ENCODE peak calls at places on chromosomes 16 and 17, in ten cellular contexts. K is erythroblast; M is stimulated activated effector memory CD8-positive, alpha-beta T cell treated with anti-CD3 and anti-CD28 coated beads, Interleukin-12 subunit alpha, Interleukin-12 subunit beta, amount 100 ng/mL, for 72 hours; B is NCI-H1436; D is fibroblast of gingiva; J is EL; G is stimulated activated CD8-positive, alpha-beta memory T cell treated with anti-CD3 and anti-CD28 coated beads, Interleukin-7, amount 100 ng/mL, for 48 hours; C is activated CD8-positive, alpha-beta T cell treated with anti-CD3 and anti-CD28 coated beads, Interleukin-2, amount 10 ng/mL, durations not matched to agents 7 days and 5 days; V is aorta; I is cardiac septum. X is an unnamed sample.

GRCh38 chr17:73156887-73157870 is 7.6 kb upstream of the SSTR2 start:
- DNase-seq in G (no peak), J (no peak), D (no peak), C (no peak), V (no peak), K (peak), I (no peak), B (peak), M (no peak), X (no peak)

GRCh38 chr16:10180771-10181163 is 1.5 kb downstream of the GRIN2A start:
- DNase-seq in K (peak), B (no peak), V (peak), I (no peak), G (no peak), M (no peak), D (no peak), C (peak), J (peak), X (no peak)

GRCh38 chr17:41992576-41992975 is 24.7 kb downstream of the DNAJC7 start:
- DNase-seq in G (no peak), B (no peak), D (peak), J (no peak), C (no peak), M (no peak), V (no peak), I (no peak), K (no peak), X (no peak)

GRCh38 chr17:144936-145670 is 7.7 kb downstream of the SCGB1C2 start:
- DNase-seq in D (no peak), B (no peak), K (no peak), I (peak), M (peak), C (peak), J (no peak), V (peak), G (no peak), X (no peak)

GRCh38 chr17:7582401-7583252 is 1.0 kb upstream of the MPDU1 start:
- DNase-seq in G (no peak), M (peak), V (peak), B (no peak), K (no peak), D (no peak), I (no peak), J (no peak), C (no peak), X (no peak)

GRCh38 chr17:66548158-66548557 is 245.7 kb downstream of the PRKCA start:
- DNase-seq in V (no peak), J (peak), K (no peak), I (no peak), G (peak), D (no peak), B (no peak), C (peak), M (peak), X (peak)

GRCh38 chr17:50185724-50186545 is 15.5 kb downstream of the COL1A1 start:
- DNase-seq in M (no peak), V (no peak), J (no peak), I (no peak), D (peak), C (no peak), B (no peak), K (no peak), G (no peak), X (peak)

GRCh38 chr16:79261461-79261860 is 339.1 kb downstream of the MAF start:
- DNase-seq in D (no peak), K (peak), G (no peak), I (peak), M (peak), C (peak), J (no peak), B (peak), V (no peak), X (no peak)

GRCh38 chr16:63787014-63787413 is 1334.8 kb downstream of the CDH11 start:
- DNase-seq in B (no peak), K (peak), C (no peak), J (no peak), I (no peak), D (no peak), M (no peak), V (no peak), G (no peak), X (peak)

GRCh38 chr16:57305159-57305811 is 20.8 kb upstream of the PLLP start:
- DNase-seq in D (peak), M (no peak), K (no peak), J (no peak), C (no peak), V (peak), I (no peak), B (no peak), G (no peak), X (no peak)

GRCh38 chr17:31834448-31834847 is 24.6 kb downstream of the COPRS start:
- DNase-seq in J (no peak), C (peak), I (peak), B (no peak), V (no peak), D (no peak), K (no peak), M (no peak), G (no peak), X (no peak)

GRCh38 chr17:76481091-76481655 is 13.8 kb downstream of the AANAT start:
- DNase-seq in J (no peak), K (no peak), I (no peak), B (no peak), G (no peak), C (no peak), V (no peak), D (no peak), M (no peak), X (no peak)

GRCh38 chr16:57600048-57600835 is 28.2 kb upstream of the ADGRG1 start:
- DNase-seq in G (no peak), D (peak), M (no peak), K (peak), V (peak), I (no peak), J (peak), B (peak), C (peak), X (peak)

GRCh38 chr17:36034127-36034526 is 16.4 kb upstream of the CCL23 start:
- DNase-seq in I (no peak), D (no peak), B (no peak), V (no peak), G (no peak), M (no peak), J (no peak), C (no peak), K (peak), X (no peak)

GRCh38 chr16:27657811-27658210 is 107.9 kb downstream of the KATNIP start:
- DNase-seq in C (no peak), D (no peak), G (no peak), M (no peak), B (no peak), K (no peak), I (no peak), V (no peak), J (no peak), X (no peak)

GRCh38 chr17:38705523-38705802 is 390 bp downstream of the MLLT6 start:
- DNase-seq in B (no peak), V (no peak), K (peak), C (no peak), D (no peak), J (no peak), I (no peak), M (no peak), G (no peak), X (no peak)

GRCh38 chr16:68070811-68071546 is 14.2 kb upstream of the NFATC3 start:
- DNase-seq in I (no peak), D (no peak), M (no peak), K (no peak), J (no peak), V (no peak), B (no peak), C (no peak), G (no peak), X (no peak)

GRCh38 chr17:48728232-48729231 is at the start of gene HOXB13:
- DNase-seq in K (peak), B (peak), J (peak), D (peak), I (no peak), C (peak), V (peak), M (no peak), G (no peak), X (peak)

GRCh38 chr17:72730091-72730490 is 362.4 kb downstream of the SLC39A11 start:
- DNase-seq in B (no peak), C (no peak), D (no peak), V (no peak), I (no peak), G (no peak), J (no peak), M (no peak), K (peak), X (peak)

GRCh38 chr16:2174396-2175131 is 19.0 kb downstream of the TRAF7 start:
- DNase-seq in K (no peak), M (no peak), B (no peak), I (no peak), C (no peak), V (no peak), D (no peak), G (no peak), J (no peak), X (no peak)

GRCh38 chr17:31657876-31658275 is 201.2 kb downstream of the COPRS start:
- DNase-seq in B (no peak), I (no peak), D (no peak), C (no peak), G (no peak), M (no peak), K (no peak), J (no peak), V (no peak), X (no peak)

GRCh38 chr17:45428954-45429337 is 3.7 kb downstream of the ARHGAP27 start:
- DNase-seq in B (no peak), M (no peak), I (peak), G (no peak), J (no peak), D (no peak), C (no peak), K (no peak), V (peak), X (no peak)

GRCh38 chr16:72848759-72849664 is 198.9 kb downstream of the ZFHX3 start:
- DNase-seq in D (peak), J (peak), C (no peak), B (peak), M (no peak), I (peak), V (peak), G (no peak), K (no peak), X (peak)

GRCh38 chr16:86768999-86769398 is 190.7 kb downstream of the FOXL1 start:
- DNase-seq in B (no peak), M (no peak), V (peak), G (no peak), K (no peak), I (no peak), C (no peak), D (no peak), J (peak), X (peak)

GRCh38 chr16:81366316-81366932 is 51.7 kb downstream of the GAN start:
- DNase-seq in K (peak), V (no peak), G (no peak), M (no peak), C (no peak), B (peak), J (peak), D (peak), I (no peak), X (peak)

GRCh38 chr17:78736526-78737079 is 45.5 kb downstream of the CYTH1 start:
- DNase-seq in C (peak), V (peak), B (peak), K (peak), G (no peak), I (peak), J (no peak), D (no peak), M (peak), X (peak)

GRCh38 chr17:77254961-77255741 is 114.4 kb downstream of the SEC14L1 start:
- DNase-seq in I (no peak), K (no peak), J (peak), C (no peak), M (no peak), G (no peak), B (no peak), V (no peak), D (peak), X (peak)

GRCh38 chr17:39096435-39097158 is 54.8 kb downstream of the PLXDC1 start:
- DNase-seq in J (no peak), I (no peak), V (no peak), K (no peak), M (peak), C (peak), G (no peak), B (no peak), D (no peak), X (no peak)

GRCh38 chr16:67942200-67942509 is 1.8 kb downstream of the LCAT start:
- DNase-seq in G (no peak), D (no peak), B (no peak), M (no peak), I (no peak), C (peak), K (peak), J (peak), V (peak), X (peak)

GRCh38 chr17:28700830-28701492 is 10.7 kb downstream of the PROCA1 start:
- DNase-seq in G (no peak), J (no peak), B (no peak), V (no peak), I (no peak), C (no peak), K (no peak), D (no peak), M (no peak), X (no peak)

GRCh38 chr16:85900031-85900792 is 1.2 kb downstream of the IRF8 start:
- DNase-seq in D (no peak), B (no peak), V (peak), K (no peak), I (no peak), C (no peak), G (no peak), M (no peak), J (no peak), X (no peak)

GRCh38 chr17:39736319-39737165 is 1.2 kb upstream of the GRB7 start:
- DNase-seq in V (no peak), G (no peak), D (no peak), I (no peak), J (no peak), K (no peak), M (no peak), C (no peak), B (no peak), X (peak)

GRCh38 chr17:42543190-42544079 is 7.4 kb downstream of the NAGLU start:
- DNase-seq in J (no peak), I (no peak), C (no peak), D (no peak), M (no peak), G (no peak), K (no peak), V (no peak), B (no peak), X (no peak)

GRCh38 chr17:59669944-59670343 is 37.3 kb downstream of the PTRH2 start:
- DNase-seq in I (no peak), V (no peak), M (no peak), D (no peak), K (no peak), G (no peak), J (no peak), C (no peak), B (no peak), X (no peak)

GRCh38 chr17:58329035-58329807 is 626 bp upstream of the TSPOAP1 start:
- DNase-seq in I (no peak), K (peak), J (no peak), V (peak), G (peak), D (no peak), B (no peak), M (peak), C (peak), X (no peak)

GRCh38 chr17:19646788-19647696 is 1.5 kb upstream of the ALDH3A2 start:
- DNase-seq in B (no peak), V (no peak), D (peak), G (no peak), K (peak), I (no peak), C (no peak), J (peak), M (no peak), X (peak)

GRCh38 chr17:42243493-42243982 is 32.7 kb downstream of the STAT5B start:
- DNase-seq in G (no peak), C (no peak), B (no peak), V (no peak), I (no peak), K (no peak), D (no peak), J (no peak), M (no peak), X (no peak)

GRCh38 chr16:67277294-67277998 is 1.9 kb upstream of the PLEKHG4 start:
- DNase-seq in I (no peak), V (peak), M (no peak), B (no peak), C (no peak), J (peak), K (peak), D (peak), G (no peak), X (peak)

X was measured in fibroblast of mammary gland.